ENCODE peak calls at places on chromosomes 12 and 14, in four cellular contexts. V is left ventricle myocardium inferior, K is heart left ventricle, H is pancreas. Y is an unnamed sample.

GRCh38 chr12:81077329-81077685 is 572 bp upstream of the ACSS3 start:
- DNase-seq in V (peak; percentile 41), K (no peak), H (peak; percentile 10), Y (no peak)

GRCh38 chr14:100536721-100537700 is 50.2 kb downstream of the BEGAIN start:
- DNase-seq in H (peak; percentile 37), K (peak; percentile 34), V (peak; percentile 12), Y (no peak)

GRCh38 chr14:63388766-63389431 is 70.2 kb upstream of the GPHB5 start:
- DNase-seq in V (peak; percentile 53), H (peak; percentile 29), K (peak; percentile 70), Y (peak; percentile 66)

GRCh38 chr12:44299524-44299923 is 463.6 kb downstream of the TMEM117 start:
- DNase-seq in H (no peak), V (no peak), K (no peak), Y (no peak)

GRCh38 chr14:96424104-96424989 is 32.4 kb downstream of the AK7 start:
- DNase-seq in K (peak; percentile 68), H (no peak), V (no peak), Y (no peak)

GRCh38 chr12:110355080-110355479 is 48.4 kb downstream of the ANAPC7 start:
- DNase-seq in V (no peak), H (no peak), K (no peak), Y (no peak)

GRCh38 chr14:77848031-77848430 is 48.1 kb downstream of the ADCK1 start:
- DNase-seq in K (no peak), H (no peak), V (no peak), Y (no peak)

GRCh38 chr12:125403145-125403789 is 338.0 kb downstream of the AACS start:
- DNase-seq in H (no peak), K (no peak), V (no peak), Y (no peak)

GRCh38 chr12:55845349-55845748 is 2.6 kb upstream of the MMP19 start:
- DNase-seq in H (no peak), V (no peak), K (no peak), Y (no peak)

GRCh38 chr12:65903680-65904403 is 79.6 kb downstream of the HMGA2 start:
- DNase-seq in K (no peak), V (no peak), H (no peak), Y (no peak)

GRCh38 chr14:105446971-105447370 is 27.3 kb downstream of the MTA1 start:
- DNase-seq in V (no peak), K (peak; percentile 55), H (no peak), Y (no peak)

GRCh38 chr14:92507174-92507768 is 6.3 kb upstream of the RIN3 start:
- DNase-seq in K (no peak), V (no peak), H (no peak), Y (no peak)

GRCh38 chr12:109818253-109818652 is 14.9 kb downstream of the TRPV4 start:
- DNase-seq in K (no peak), V (no peak), H (no peak), Y (no peak)

GRCh38 chr12:121800694-121801600 is 2.9 kb upstream of the SETD1B start:
- DNase-seq in K (peak; percentile 91), H (peak; percentile 80), V (peak; percentile 85), Y (peak; percentile 73)

GRCh38 chr14:24308342-24309124 is 756 bp upstream of the CIDEB start:
- DNase-seq in H (no peak), K (no peak), V (no peak), Y (no peak)

GRCh38 chr14:24309538-24310386 is at the start of gene LTB4R2:
- DNase-seq in H (no peak), K (no peak), V (no peak), Y (no peak)

GRCh38 chr14:24307575-24308341 is at the start of gene CIDEB:
- DNase-seq in H (peak; percentile 88), K (no peak), V (peak; percentile 45), Y (peak; percentile 50)

GRCh38 chr14:24310387-24310665 is 386 bp downstream of the LTB4R2 start:
- DNase-seq in H (no peak), V (no peak), K (no peak), Y (no peak)

GRCh38 chr14:24307156-24307574 is 612 bp downstream of the CIDEB start:
- DNase-seq in H (no peak), K (no peak), V (no peak), Y (no peak)
- H3K27ac ChIP-seq in H (peak overlapping the region; percentile 49), K (no peak overlapping the region), V (no peak overlapping the region), Y (no peak overlapping the region)

DNA sequence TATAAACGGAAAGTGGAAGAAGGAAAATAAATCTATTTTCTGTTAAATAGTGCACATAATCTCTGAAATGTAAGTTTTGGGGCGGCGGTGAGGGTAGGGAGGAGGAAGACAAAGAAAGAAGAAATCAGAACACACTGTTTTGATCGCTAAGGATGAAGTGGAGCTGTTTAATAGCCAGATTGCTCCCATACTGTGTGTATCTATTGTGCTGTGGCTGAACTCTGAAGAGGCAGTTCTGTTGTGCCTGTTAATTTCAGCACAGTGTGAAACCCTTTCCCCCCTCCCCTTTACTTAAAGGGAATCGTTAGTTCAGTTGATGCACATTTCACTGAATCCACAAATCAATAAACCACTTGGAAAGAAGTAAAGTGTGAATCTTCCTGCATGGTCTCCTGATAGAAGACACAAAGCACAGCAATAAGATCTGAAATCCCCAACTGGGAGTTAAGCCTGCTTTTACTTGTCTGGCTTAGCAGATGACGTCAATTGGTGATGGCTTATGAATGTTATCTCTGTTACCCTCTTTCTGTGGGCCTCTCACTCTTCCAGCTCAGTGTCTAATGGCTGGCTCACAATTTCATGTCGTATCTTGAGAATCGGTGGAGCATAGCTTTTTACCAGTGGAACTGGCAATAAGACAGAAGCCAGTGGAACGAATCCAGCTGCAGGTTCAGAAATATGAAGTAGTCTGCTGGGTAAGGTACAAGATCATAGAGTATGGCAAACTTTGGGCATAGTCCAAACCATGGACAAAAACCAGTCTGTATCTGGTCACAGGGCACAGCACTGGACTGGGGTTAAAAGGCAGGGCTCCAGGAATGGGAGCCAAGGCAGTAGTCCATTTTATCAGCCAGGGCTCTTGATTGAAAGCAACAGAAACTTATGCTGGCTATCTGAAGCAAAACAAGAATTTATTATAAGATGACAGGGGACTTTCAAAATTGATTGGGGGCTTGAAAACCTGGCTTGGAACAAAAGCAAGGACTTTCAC is 413.4 kb upstream of the SEL1L start:
- DNase-seq in V (peak; percentile 18), H (no peak), K (no peak), Y (no peak)
- H3K27ac ChIP-seq in V (peak overlapping the region; percentile 31), H (no peak overlapping the region), K (no peak overlapping the region), Y (peak overlapping the region; percentile 4)

GRCh38 chr14:24157331-24157730 is 3.7 kb upstream of the IRF9 start:
- DNase-seq in H (no peak), V (no peak), K (no peak), Y (no peak)
- H3K27ac ChIP-seq in H (no peak overlapping the region), V (no peak overlapping the region), K (no peak overlapping the region), Y (no peak overlapping the region)

DNA sequence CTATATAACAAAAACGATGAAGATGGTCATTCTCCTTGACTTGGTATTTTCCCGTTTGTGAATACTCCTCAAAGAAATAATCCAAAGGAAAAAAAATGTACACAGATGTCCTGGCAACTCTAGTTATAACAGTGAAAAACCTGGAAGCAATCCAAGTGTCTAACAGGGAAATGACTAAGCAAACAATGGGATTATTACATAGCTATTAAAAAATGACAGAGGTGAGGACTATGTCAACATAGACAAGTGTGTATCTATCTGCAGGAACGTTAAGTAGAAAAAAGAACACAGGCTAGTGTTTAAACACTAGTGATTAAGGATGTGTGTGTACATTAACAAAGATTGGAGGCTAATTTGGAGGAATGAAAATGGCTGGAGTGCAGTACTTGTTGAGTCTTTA is 5.9 kb upstream of the APOLD1 start:
- DNase-seq in H (no peak), V (no peak), K (no peak), Y (no peak)
- H3K27ac ChIP-seq in H (no peak overlapping the region), V (peak overlapping the region; percentile 25), K (no peak overlapping the region), Y (no peak overlapping the region)

GRCh38 chr14:58772814-58773620 is 135.3 kb downstream of the DACT1 start:
- DNase-seq in V (no peak), K (no peak), H (no peak), Y (no peak)

GRCh38 chr14:58769766-58770165 is 132.0 kb downstream of the DACT1 start:
- DNase-seq in V (no peak), K (no peak), H (no peak), Y (no peak)

GRCh38 chr14:58771016-58771415 is 133.3 kb downstream of the DACT1 start:
- DNase-seq in K (no peak), H (no peak), V (no peak), Y (no peak)

GRCh38 chr14:58770501-58770982 is 132.8 kb downstream of the DACT1 start:
- DNase-seq in H (no peak), K (no peak), V (no peak), Y (no peak)

GRCh38 chr14:58772061-58772604 is 134.4 kb downstream of the DACT1 start:
- DNase-seq in V (no peak), K (no peak), H (no peak), Y (no peak)
- H3K27ac ChIP-seq in V (no peak overlapping the region), K (no peak overlapping the region), H (no peak overlapping the region), Y (no peak overlapping the region)

DNA sequence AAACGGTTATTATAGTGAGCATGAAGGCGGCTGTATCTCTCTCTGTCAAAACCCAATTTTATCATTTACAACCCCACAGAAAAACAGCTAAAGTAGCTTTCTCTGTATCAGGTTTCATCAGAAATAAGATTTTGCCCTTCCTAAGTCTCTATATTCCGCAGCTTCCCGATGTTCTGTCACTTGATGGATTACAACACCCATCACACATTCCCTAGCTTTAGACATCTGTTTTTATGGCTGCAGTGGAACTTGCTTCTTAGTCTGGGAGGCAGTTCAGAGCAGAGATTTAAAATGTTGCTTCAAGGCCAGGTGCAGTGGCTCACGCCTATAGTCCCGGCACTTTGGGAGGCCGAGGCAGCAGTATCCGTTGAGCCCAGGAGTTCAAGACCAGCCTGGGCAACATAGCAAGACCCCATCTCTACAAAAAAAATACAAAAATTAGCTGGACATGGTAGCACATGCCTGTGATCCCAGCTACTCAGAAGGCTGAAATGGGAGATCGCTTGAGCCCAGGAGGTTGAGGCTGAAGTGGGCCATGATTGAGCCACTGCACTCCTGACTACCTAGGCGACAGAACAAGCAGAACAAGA is 27.6 kb upstream of the FOXN3 start:
- DNase-seq in V (no peak), H (no peak), K (no peak), Y (no peak)
- H3K27ac ChIP-seq in V (peak overlapping the region; percentile 9), H (no peak overlapping the region), K (no peak overlapping the region), Y (no peak overlapping the region)

DNA sequence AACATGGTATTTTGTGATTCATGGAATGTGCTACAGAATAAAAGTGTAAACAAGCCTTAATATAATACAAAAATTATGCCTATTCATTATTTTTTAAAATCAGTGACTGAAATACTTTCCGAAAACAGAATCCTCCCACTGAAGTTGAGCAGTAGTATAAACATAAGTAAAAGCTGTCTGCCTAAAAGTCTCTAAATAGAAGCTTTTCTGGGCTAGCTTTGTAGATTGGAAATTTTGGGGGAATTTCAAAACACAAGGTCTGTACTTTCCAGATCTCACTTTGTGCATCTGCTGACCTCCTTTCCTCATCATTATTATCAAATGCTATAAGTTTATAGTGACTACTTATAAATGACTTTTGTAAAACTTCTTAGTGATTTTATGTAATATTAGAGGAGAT is 80.4 kb upstream of the TRHDE start:
- DNase-seq in H (no peak), K (no peak), V (no peak), Y (no peak)
- H3K27ac ChIP-seq in H (no peak overlapping the region), K (no peak overlapping the region), V (no peak overlapping the region), Y (no peak overlapping the region)

Y was measured in substantia nigra.